ENCODE peak calls at places on chromosomes 2 and 18, in ten cellular contexts. U is transverse colon; Q is aorta; C is RCC 7860; B is SW480; O is spleen; V is IMR-90; M is naive thymus-derived CD8-positive, alpha-beta T cell; G is cardiac fibroblast; N is tibial nerve. W is an unnamed sample.

GRCh38 chr2:67485431-67485830 is 88.3 kb downstream of the ETAA1 start:
- DNase-seq in O (no peak), Q (no peak), U (no peak), N (no peak), G (peak; percentile 28), C (no peak), V (peak; percentile 52), B (peak; percentile 8), M (no peak), W (no peak)

GRCh38 chr2:467543-467891 is 179.6 kb upstream of the ALKAL2 start:
- DNase-seq in Q (no peak), M (no peak), B (no peak), C (no peak), G (no peak), V (no peak), U (no peak), N (no peak), O (no peak), W (no peak)

GRCh38 chr18:77054606-77055428 is 77.8 kb downstream of the MBP start:
- DNase-seq in G (peak; percentile 87), Q (peak; percentile 89), U (peak; percentile 82), V (peak; percentile 93), C (peak; percentile 76), O (peak; percentile 97), N (peak; percentile 77), M (peak; percentile 64), B (no peak), W (peak; percentile 58)

GRCh38 chr2:81324046-81324445 is 1019.5 kb upstream of the LRRTM1 start:
- DNase-seq in U (no peak), Q (no peak), M (no peak), C (peak; percentile 11), G (peak; percentile 1), N (no peak), V (no peak), B (peak; percentile 46), O (no peak), W (peak; percentile 0)

GRCh38 chr2:158542577-158542976 is 85.8 kb downstream of the PKP4 start:
- DNase-seq in G (no peak), U (no peak), V (no peak), B (no peak), O (no peak), C (no peak), Q (no peak), M (no peak), N (no peak), W (no peak)

GRCh38 chr2:203817147-203817546 is 50.4 kb upstream of the CTLA4 start:
- DNase-seq in U (no peak), M (no peak), G (no peak), C (no peak), N (no peak), Q (no peak), O (no peak), B (no peak), V (no peak), W (no peak)

GRCh38 chr2:3129867-3130266 is 247.8 kb downstream of the EIPR1 start:
- DNase-seq in B (no peak), G (no peak), N (no peak), C (no peak), M (no peak), Q (no peak), V (no peak), O (peak; percentile 34), U (no peak), W (no peak)

GRCh38 chr18:42520074-42520473 is 565.0 kb downstream of the PIK3C3 start:
- DNase-seq in V (no peak), B (no peak), G (no peak), O (no peak), Q (no peak), N (no peak), C (no peak), M (no peak), U (no peak), W (no peak)

GRCh38 chr18:3594760-3595241 is 144.8 kb downstream of the TGIF1 start:
- DNase-seq in Q (no peak), N (peak; percentile 21), V (peak; percentile 49), M (peak; percentile 23), U (peak; percentile 47), G (peak; percentile 62), B (peak; percentile 92), C (no peak), O (no peak), W (peak; percentile 54)

GRCh38 chr2:61433606-61434005 is 37.3 kb downstream of the USP34 start:
- DNase-seq in V (no peak), G (no peak), B (no peak), N (no peak), Q (no peak), C (no peak), U (no peak), M (no peak), O (no peak), W (no peak)

GRCh38 chr2:46679761-46680160 is 200.4 kb downstream of the TMEM247 start:
- DNase-seq in M (no peak), U (no peak), N (no peak), G (peak; percentile 71), O (no peak), C (no peak), V (peak; percentile 79), B (no peak), Q (no peak), W (no peak)

GRCh38 chr2:172097557-172098131 is 5.1 kb downstream of the DLX2 start:
- DNase-seq in G (no peak), Q (no peak), O (no peak), U (no peak), M (no peak), C (peak; percentile 76), V (no peak), N (no peak), B (no peak), W (peak; percentile 62)

GRCh38 chr2:23491622-23492336 is 106.8 kb downstream of the KLHL29 start:
- DNase-seq in Q (peak; percentile 51), C (no peak), B (no peak), V (no peak), O (peak; percentile 70), N (no peak), G (no peak), U (no peak), M (no peak), W (no peak)

GRCh38 chr2:209578394-209579006 is 154.7 kb downstream of the MAP2 start:
- DNase-seq in C (no peak), V (no peak), U (no peak), M (no peak), Q (no peak), O (no peak), G (no peak), B (no peak), N (no peak), W (no peak)

GRCh38 chr2:41141146-41141791 is 689.4 kb upstream of the SLC8A1 start:
- DNase-seq in V (no peak), O (no peak), Q (no peak), U (no peak), N (no peak), C (no peak), B (no peak), M (no peak), G (no peak), W (no peak)

GRCh38 chr2:205680067-205680466 is 2.2 kb upstream of the NRP2 start:
- DNase-seq in C (peak; percentile 80), O (no peak), G (peak; percentile 96), Q (no peak), N (peak; percentile 79), B (peak; percentile 83), V (peak; percentile 92), U (peak; percentile 53), M (no peak), W (peak; percentile 97)

GRCh38 chr2:31219131-31219969 is 2.0 kb upstream of the CAPN14 start:
- DNase-seq in G (no peak), C (no peak), V (no peak), N (no peak), Q (no peak), M (no peak), O (no peak), B (no peak), U (no peak), W (no peak)

GRCh38 chr2:30444283-30444682 is 2.8 kb upstream of the LCLAT1 start:
- DNase-seq in M (no peak), U (peak; percentile 27), G (no peak), O (no peak), N (peak; percentile 42), B (no peak), C (no peak), Q (no peak), V (no peak), W (no peak)

GRCh38 chr2:15923597-15923996 is 16.8 kb upstream of the MYCN start:
- DNase-seq in V (no peak), Q (no peak), B (no peak), C (no peak), M (no peak), N (no peak), U (no peak), O (no peak), G (no peak), W (no peak)

GRCh38 chr18:31061945-31062344 is 19.4 kb upstream of the DSC3 start:
- DNase-seq in G (no peak), V (no peak), U (no peak), O (no peak), Q (no peak), B (no peak), M (no peak), N (no peak), C (no peak), W (no peak)

W was measured in A673.